ENCODE peak calls at places on chromosomes 11 and 22, in four cellular contexts. One of them, this sample, is unnamed.

GRCh38 chr22:22789233-22789921 is 98.2 kb upstream of the IGLL5 start:
- DNase-seq in GM12891: no peak
- DNase-seq in K562: no peak
- DNase-seq in GM12878: no peak
- DNase-seq in this sample: no peak

GRCh38 chr11:122042981-122043380 is 73.0 kb downstream of the BLID start:
- DNase-seq in GM12891: no peak
- DNase-seq in GM12878: no peak
- DNase-seq in K562: no peak
- DNase-seq in this sample: no peak

GRCh38 chr22:19891350-19892248 is 36.9 kb upstream of the GNB1L start:
- DNase-seq in GM12891: peak
- DNase-seq in GM12878: no peak
- DNase-seq in K562: peak
- DNase-seq in this sample: peak

GRCh38 chr11:45919806-45920530 is 2.3 kb upstream of the PEX16 start:
- DNase-seq in GM12878: no peak
- DNase-seq in K562: no peak
- DNase-seq in GM12891: no peak
- DNase-seq in this sample: no peak

GRCh38 chr22:31036671-31037550 is 44.2 kb upstream of the SMTN start:
- DNase-seq in K562: no peak
- DNase-seq in GM12891: no peak
- DNase-seq in GM12878: no peak
- DNase-seq in this sample: peak

GRCh38 chr11:14500181-14500651 is 605 bp upstream of the COPB1 start:
- DNase-seq in GM12878: peak
- DNase-seq in GM12891: peak
- DNase-seq in K562: no peak
- DNase-seq in this sample: peak

GRCh38 chr11:128757235-128757711 is 63.4 kb downstream of the FLI1 start:
- DNase-seq in GM12878: peak
- DNase-seq in GM12891: peak
- DNase-seq in K562: peak
- DNase-seq in this sample: peak

GRCh38 chr11:119340335-119341221 is at the start of gene C1QTNF5:
- DNase-seq in GM12891: no peak
- DNase-seq in GM12878: no peak
- DNase-seq in K562: peak
- DNase-seq in this sample: no peak

GRCh38 chr22:25786165-25786564 is 44.2 kb downstream of the MYO18B start:
- DNase-seq in GM12891: no peak
- DNase-seq in GM12878: no peak
- DNase-seq in K562: no peak
- DNase-seq in this sample: no peak

GRCh38 chr22:46795140-46795539 is 32.7 kb downstream of the TBC1D22A start:
- DNase-seq in GM12891: no peak
- DNase-seq in GM12878: no peak
- DNase-seq in K562: no peak
- DNase-seq in this sample: no peak

GRCh38 chr11:120199613-120200012 is 11.2 kb upstream of the OAF start:
- DNase-seq in K562: no peak
- DNase-seq in GM12891: no peak
- DNase-seq in GM12878: no peak
- DNase-seq in this sample: no peak

GRCh38 chr22:25668437-25668836 is 73.6 kb upstream of the MYO18B start:
- DNase-seq in GM12891: no peak
- DNase-seq in GM12878: no peak
- DNase-seq in K562: no peak
- DNase-seq in this sample: no peak

GRCh38 chr11:57163160-57163868 is 18.4 kb upstream of the LRRC55 start:
- DNase-seq in K562: no peak
- DNase-seq in GM12878: no peak
- DNase-seq in GM12891: no peak
- DNase-seq in this sample: no peak

GRCh38 chr11:9941991-9942390 is 278.1 kb downstream of the SWAP70 start:
- DNase-seq in GM12878: no peak
- DNase-seq in GM12891: no peak
- DNase-seq in K562: no peak
- DNase-seq in this sample: no peak

GRCh38 chr22:45280995-45281394 is 3.8 kb upstream of the UPK3A start:
- DNase-seq in GM12891: no peak
- DNase-seq in GM12878: no peak
- DNase-seq in K562: no peak
- DNase-seq in this sample: no peak

GRCh38 chr11:110582728-110583432 is 129.4 kb downstream of the ARHGAP20 start:
- DNase-seq in K562: no peak
- DNase-seq in GM12878: no peak
- DNase-seq in GM12891: no peak
- DNase-seq in this sample: no peak

GRCh38 chr22:22450343-22450839 is 58.2 kb downstream of the ZNF280B start:
- DNase-seq in GM12891: peak
- DNase-seq in GM12878: peak
- DNase-seq in K562: no peak
- DNase-seq in this sample: peak

GRCh38 chr11:117096140-117096972 is 1.9 kb downstream of the SIK3 start:
- DNase-seq in GM12891: peak
- DNase-seq in GM12878: peak
- DNase-seq in K562: peak
- DNase-seq in this sample: peak

GRCh38 chr11:15291885-15292284 is 177.2 kb downstream of the INSC start:
- DNase-seq in K562: no peak
- DNase-seq in GM12891: no peak
- DNase-seq in GM12878: no peak
- DNase-seq in this sample: no peak

GRCh38 chr11:37089439-37089838 is 491.4 kb upstream of the RAG2 start:
- DNase-seq in K562: no peak
- DNase-seq in GM12891: no peak
- DNase-seq in GM12878: no peak
- DNase-seq in this sample: no peak

GRCh38 chr22:36863281-36863680 is 2.5 kb downstream of the NCF4 start:
- DNase-seq in K562: no peak
- DNase-seq in GM12891: no peak
- DNase-seq in GM12878: no peak
- DNase-seq in this sample: no peak

GRCh38 chr11:125257751-125258150 is 93.2 kb downstream of the PKNOX2 start:
- DNase-seq in GM12878: no peak
- DNase-seq in GM12891: no peak
- DNase-seq in K562: no peak
- DNase-seq in this sample: no peak

GRCh38 chr11:57798905-57799559 is 37.4 kb downstream of the CTNND1 start:
- DNase-seq in GM12878: no peak
- DNase-seq in GM12891: no peak
- DNase-seq in K562: peak
- DNase-seq in this sample: no peak

DNA sequence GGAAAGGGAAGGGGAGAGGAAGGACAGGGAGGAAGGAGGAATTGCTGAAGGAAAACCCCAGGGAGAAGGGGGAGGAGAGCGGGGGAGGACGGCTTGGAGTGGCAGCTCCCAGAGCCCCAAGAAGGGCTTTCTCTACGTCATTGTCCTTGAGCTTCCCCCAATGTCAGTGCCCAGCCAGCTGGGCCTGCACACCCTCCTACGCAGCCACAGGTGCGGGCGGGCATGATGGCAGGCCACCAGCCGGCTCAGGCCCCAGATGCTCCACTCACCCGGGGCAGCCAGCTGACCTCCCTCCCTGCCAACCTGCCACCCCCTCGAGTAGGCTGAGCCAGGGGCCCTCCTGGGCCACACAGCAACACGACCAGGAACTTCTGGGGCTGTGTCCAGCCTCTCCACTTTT is 11.2 kb downstream of the SYT7 start:
- DNase-seq in GM12891: no peak
- DNase-seq in GM12878: no peak
- DNase-seq in K562: no peak
- DNase-seq in this sample: no peak
- TF ChIP-seq SPI1 in GM12891: no peak
- TF ChIP-seq SPI1 in GM12878: no peak
- TF ChIP-seq SPI1 in K562: no peak
- TF ChIP-seq SPI1 in this sample: no peak

GRCh38 chr11:130915556-130916237 is 582 bp downstream of the SNX19 start:
- DNase-seq in K562: no peak
- DNase-seq in GM12878: no peak
- DNase-seq in GM12891: no peak
- DNase-seq in this sample: peak
- TF ChIP-seq SPI1 in K562: no peak
- TF ChIP-seq SPI1 in GM12878: no peak
- TF ChIP-seq SPI1 in GM12891: no peak
- TF ChIP-seq SPI1 in this sample: no peak

DNA sequence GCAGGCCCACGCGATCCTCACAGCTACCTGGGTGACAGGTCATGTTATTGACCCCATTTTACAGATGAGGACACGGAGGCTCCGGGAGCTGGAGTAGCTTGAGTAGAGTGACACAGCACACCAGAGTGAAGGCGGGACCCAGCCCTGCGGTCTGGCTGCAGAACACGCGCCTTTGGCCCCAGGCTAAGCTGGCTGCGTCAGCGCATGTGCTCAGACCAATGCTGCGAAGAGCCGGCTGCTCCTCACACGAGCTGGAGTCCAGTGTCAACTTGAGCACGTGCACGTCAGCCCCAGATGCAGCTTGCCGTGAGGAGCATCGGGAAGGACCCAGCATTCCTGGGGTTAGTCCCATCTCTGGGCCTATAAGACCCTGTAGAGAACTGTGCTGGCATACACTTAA is 49.9 kb downstream of the SCUBE1 start:
- DNase-seq in GM12878: no peak
- DNase-seq in GM12891: no peak
- DNase-seq in K562: peak
- DNase-seq in this sample: no peak
- TF ChIP-seq SPI1 in GM12878: no peak
- TF ChIP-seq SPI1 in GM12891: no peak
- TF ChIP-seq SPI1 in K562: no peak
- TF ChIP-seq SPI1 in this sample: no peak

GRCh38 chr22:50731811-50732624 is 6.0 kb upstream of the ACR start:
- DNase-seq in K562: peak
- DNase-seq in GM12891: peak
- DNase-seq in GM12878: no peak
- DNase-seq in this sample: peak
- TF ChIP-seq SPI1 in K562: no peak
- TF ChIP-seq SPI1 in GM12891: no peak
- TF ChIP-seq SPI1 in GM12878: no peak
- TF ChIP-seq SPI1 in this sample: no peak

GRCh38 chr11:843086-843704 is 543 bp downstream of the TSPAN4 start:
- DNase-seq in K562: peak
- DNase-seq in GM12891: no peak
- DNase-seq in GM12878: no peak
- DNase-seq in this sample: no peak
- TF ChIP-seq SPI1 in K562: no peak
- TF ChIP-seq SPI1 in GM12891: no peak
- TF ChIP-seq SPI1 in GM12878: no peak
- TF ChIP-seq SPI1 in this sample: no peak

GRCh38 chr11:27699242-27699925 is 871 bp downstream of the BDNF start:
- DNase-seq in GM12891: no peak
- DNase-seq in GM12878: no peak
- DNase-seq in K562: no peak
- DNase-seq in this sample: no peak
- TF ChIP-seq SPI1 in GM12891: no peak
- TF ChIP-seq SPI1 in GM12878: no peak
- TF ChIP-seq SPI1 in K562: no peak
- TF ChIP-seq SPI1 in this sample: no peak

DNA sequence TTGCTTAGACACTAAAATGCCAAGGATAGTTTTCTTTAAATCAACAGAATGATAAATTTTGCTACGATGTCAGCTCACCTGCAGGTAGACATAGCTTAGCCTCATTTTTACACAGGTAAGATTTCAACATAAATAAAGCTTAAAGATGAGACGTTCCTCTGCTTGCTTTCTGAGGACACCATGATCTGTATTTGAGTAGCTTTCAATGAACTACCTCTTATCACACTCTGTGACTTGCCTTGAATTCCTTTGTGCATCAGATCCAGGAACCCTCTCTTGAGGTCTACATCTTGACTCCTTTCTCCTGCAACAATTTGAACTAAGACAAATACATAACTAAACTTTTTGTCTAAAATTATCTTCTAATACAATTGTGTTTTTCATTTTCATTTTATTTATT is 26.1 kb upstream of the OR8I2 start:
- DNase-seq in GM12878: no peak
- DNase-seq in GM12891: no peak
- DNase-seq in K562: no peak
- DNase-seq in this sample: no peak
- TF ChIP-seq SPI1 in GM12878: no peak
- TF ChIP-seq SPI1 in GM12891: no peak
- TF ChIP-seq SPI1 in K562: no peak
- TF ChIP-seq SPI1 in this sample: no peak

This sample was measured in HL-60.